ENCODE peak calls at places on chromosomes 5 and 9, in eight cellular contexts. One of them, this sample, is unnamed.

GRCh38 chr5:36691993-36692392 is 85.6 kb downstream of the SLC1A3 start:
- DNase-seq in PC-9: no peak
- DNase-seq in mammary epithelial cell: no peak
- DNase-seq in uterus: no peak
- DNase-seq in cardiac muscle cell: no peak
- DNase-seq in fibroblast of lung: no peak
- DNase-seq in foreskin keratinocyte: no peak
- DNase-seq in SJSA1: no peak
- DNase-seq in this sample: no peak

GRCh38 chr9:80866576-80867227 is 822.6 kb downstream of the TLE1 start:
- DNase-seq in uterus: no peak
- DNase-seq in foreskin keratinocyte: peak; percentile 83
- DNase-seq in cardiac muscle cell: no peak
- DNase-seq in PC-9: no peak
- DNase-seq in fibroblast of lung: no peak
- DNase-seq in SJSA1: no peak
- DNase-seq in mammary epithelial cell: peak; percentile 78
- DNase-seq in this sample: peak; percentile 46

GRCh38 chr5:136221340-136221739 is 28.4 kb upstream of the SMIM32 start:
- DNase-seq in fibroblast of lung: no peak
- DNase-seq in SJSA1: no peak
- DNase-seq in foreskin keratinocyte: no peak
- DNase-seq in cardiac muscle cell: no peak
- DNase-seq in PC-9: no peak
- DNase-seq in mammary epithelial cell: no peak
- DNase-seq in uterus: no peak
- DNase-seq in this sample: no peak

GRCh38 chr5:96781734-96782064 is 26.0 kb downstream of the ERAP1 start:
- DNase-seq in PC-9: no peak
- DNase-seq in foreskin keratinocyte: no peak
- DNase-seq in uterus: no peak
- DNase-seq in cardiac muscle cell: no peak
- DNase-seq in SJSA1: no peak
- DNase-seq in mammary epithelial cell: no peak
- DNase-seq in fibroblast of lung: no peak
- DNase-seq in this sample: no peak

GRCh38 chr5:978051-978450 is 30.6 kb upstream of the NKD2 start:
- DNase-seq in foreskin keratinocyte: no peak
- DNase-seq in fibroblast of lung: no peak
- DNase-seq in mammary epithelial cell: no peak
- DNase-seq in uterus: peak; percentile 18
- DNase-seq in cardiac muscle cell: no peak
- DNase-seq in PC-9: no peak
- DNase-seq in SJSA1: peak; percentile 50
- DNase-seq in this sample: no peak

GRCh38 chr5:91164424-91164823 is 218.7 kb downstream of the ARRDC3 start:
- DNase-seq in cardiac muscle cell: no peak
- DNase-seq in foreskin keratinocyte: no peak
- DNase-seq in PC-9: no peak
- DNase-seq in mammary epithelial cell: peak; percentile 43
- DNase-seq in fibroblast of lung: no peak
- DNase-seq in uterus: no peak
- DNase-seq in SJSA1: no peak
- DNase-seq in this sample: no peak

GRCh38 chr5:885529-885928 is 7.1 kb downstream of the BRD9 start:
- DNase-seq in fibroblast of lung: no peak
- DNase-seq in foreskin keratinocyte: no peak
- DNase-seq in SJSA1: no peak
- DNase-seq in mammary epithelial cell: no peak
- DNase-seq in PC-9: no peak
- DNase-seq in cardiac muscle cell: no peak
- DNase-seq in uterus: no peak
- DNase-seq in this sample: no peak

GRCh38 chr5:41268894-41269293 is 55.6 kb upstream of the C6 start:
- DNase-seq in fibroblast of lung: no peak
- DNase-seq in SJSA1: no peak
- DNase-seq in mammary epithelial cell: no peak
- DNase-seq in uterus: no peak
- DNase-seq in PC-9: no peak
- DNase-seq in foreskin keratinocyte: no peak
- DNase-seq in cardiac muscle cell: no peak
- DNase-seq in this sample: no peak

GRCh38 chr5:170537451-170538095 is 33.8 kb downstream of the KCNIP1 start:
- DNase-seq in cardiac muscle cell: no peak
- DNase-seq in PC-9: no peak
- DNase-seq in mammary epithelial cell: no peak
- DNase-seq in SJSA1: no peak
- DNase-seq in foreskin keratinocyte: no peak
- DNase-seq in fibroblast of lung: no peak
- DNase-seq in uterus: no peak
- DNase-seq in this sample: no peak

GRCh38 chr5:14244721-14245518 is 101.8 kb downstream of the TRIO start:
- DNase-seq in mammary epithelial cell: no peak
- DNase-seq in foreskin keratinocyte: no peak
- DNase-seq in PC-9: no peak
- DNase-seq in cardiac muscle cell: no peak
- DNase-seq in uterus: no peak
- DNase-seq in SJSA1: no peak
- DNase-seq in fibroblast of lung: peak; percentile 55
- DNase-seq in this sample: no peak

GRCh38 chr5:125269926-125270325 is 523.5 kb upstream of the ZNF608 start:
- DNase-seq in SJSA1: no peak
- DNase-seq in uterus: no peak
- DNase-seq in fibroblast of lung: no peak
- DNase-seq in PC-9: no peak
- DNase-seq in cardiac muscle cell: no peak
- DNase-seq in mammary epithelial cell: peak; percentile 22
- DNase-seq in foreskin keratinocyte: peak; percentile 22
- DNase-seq in this sample: no peak

GRCh38 chr9:78021692-78022091 is 9.9 kb downstream of the GNAQ start:
- DNase-seq in cardiac muscle cell: no peak
- DNase-seq in fibroblast of lung: no peak
- DNase-seq in PC-9: no peak
- DNase-seq in foreskin keratinocyte: no peak
- DNase-seq in uterus: no peak
- DNase-seq in SJSA1: no peak
- DNase-seq in mammary epithelial cell: no peak
- DNase-seq in this sample: no peak

GRCh38 chr5:150181766-150182545 is 7.9 kb upstream of the SLC6A7 start:
- DNase-seq in fibroblast of lung: no peak
- DNase-seq in SJSA1: no peak
- DNase-seq in foreskin keratinocyte: no peak
- DNase-seq in cardiac muscle cell: no peak
- DNase-seq in uterus: no peak
- DNase-seq in PC-9: no peak
- DNase-seq in mammary epithelial cell: no peak
- DNase-seq in this sample: no peak

GRCh38 chr9:92561374-92562329 is 25.9 kb upstream of the ECM2 start:
- DNase-seq in mammary epithelial cell: peak; percentile 55
- DNase-seq in uterus: no peak
- DNase-seq in cardiac muscle cell: no peak
- DNase-seq in PC-9: no peak
- DNase-seq in SJSA1: no peak
- DNase-seq in fibroblast of lung: peak; percentile 68
- DNase-seq in foreskin keratinocyte: peak; percentile 35
- DNase-seq in this sample: peak; percentile 20

GRCh38 chr5:167699434-167699833 is 592.0 kb upstream of the WWC1 start:
- DNase-seq in fibroblast of lung: peak; percentile 91
- DNase-seq in mammary epithelial cell: peak; percentile 99
- DNase-seq in foreskin keratinocyte: peak; percentile 100
- DNase-seq in PC-9: peak; percentile 79
- DNase-seq in SJSA1: peak; percentile 96
- DNase-seq in uterus: no peak
- DNase-seq in cardiac muscle cell: peak; percentile 74
- DNase-seq in this sample: peak; percentile 99

GRCh38 chr5:32165-32564 is 59.8 kb upstream of the PLEKHG4B start:
- DNase-seq in cardiac muscle cell: no peak
- DNase-seq in foreskin keratinocyte: no peak
- DNase-seq in uterus: no peak
- DNase-seq in fibroblast of lung: no peak
- DNase-seq in SJSA1: no peak
- DNase-seq in PC-9: no peak
- DNase-seq in mammary epithelial cell: no peak
- DNase-seq in this sample: no peak

GRCh38 chr5:58818515-58818914 is 235.6 kb downstream of the RAB3C start:
- DNase-seq in SJSA1: no peak
- DNase-seq in fibroblast of lung: no peak
- DNase-seq in cardiac muscle cell: no peak
- DNase-seq in foreskin keratinocyte: no peak
- DNase-seq in uterus: no peak
- DNase-seq in mammary epithelial cell: no peak
- DNase-seq in PC-9: no peak
- DNase-seq in this sample: no peak

GRCh38 chr9:20981486-20981885 is 50.0 kb downstream of the HACD4 start:
- DNase-seq in mammary epithelial cell: no peak
- DNase-seq in foreskin keratinocyte: peak; percentile 33
- DNase-seq in PC-9: peak; percentile 25
- DNase-seq in uterus: no peak
- DNase-seq in SJSA1: peak; percentile 64
- DNase-seq in cardiac muscle cell: no peak
- DNase-seq in fibroblast of lung: peak; percentile 88
- DNase-seq in this sample: no peak

GRCh38 chr9:123282343-123283047 is 14.1 kb upstream of the STRBP start:
- DNase-seq in PC-9: peak; percentile 66
- DNase-seq in fibroblast of lung: no peak
- DNase-seq in foreskin keratinocyte: peak; percentile 3
- DNase-seq in cardiac muscle cell: peak; percentile 35
- DNase-seq in SJSA1: no peak
- DNase-seq in uterus: peak; percentile 29
- DNase-seq in mammary epithelial cell: no peak
- DNase-seq in this sample: no peak

GRCh38 chr5:175711031-175711430 is 53.2 kb downstream of the HRH2 start:
- DNase-seq in cardiac muscle cell: no peak
- DNase-seq in fibroblast of lung: no peak
- DNase-seq in foreskin keratinocyte: no peak
- DNase-seq in uterus: no peak
- DNase-seq in mammary epithelial cell: no peak
- DNase-seq in SJSA1: peak; percentile 28
- DNase-seq in PC-9: no peak
- DNase-seq in this sample: no peak

GRCh38 chr5:139461698-139462097 is 845 bp downstream of the ECSCR start:
- DNase-seq in uterus: peak; percentile 48
- DNase-seq in fibroblast of lung: peak; percentile 42
- DNase-seq in cardiac muscle cell: no peak
- DNase-seq in SJSA1: peak; percentile 66
- DNase-seq in PC-9: no peak
- DNase-seq in foreskin keratinocyte: no peak
- DNase-seq in mammary epithelial cell: no peak
- DNase-seq in this sample: no peak
- H3K27ac ChIP-seq in uterus: peak overlapping the region; percentile 64
- H3K27ac ChIP-seq in fibroblast of lung: no peak overlapping the region
- H3K27ac ChIP-seq in cardiac muscle cell: no peak overlapping the region
- H3K27ac ChIP-seq in SJSA1: peak overlapping the region; percentile 22
- H3K27ac ChIP-seq in PC-9: no peak overlapping the region
- H3K27ac ChIP-seq in foreskin keratinocyte: no peak overlapping the region
- H3K27ac ChIP-seq in mammary epithelial cell: no peak overlapping the region
- H3K27ac ChIP-seq in this sample: no peak overlapping the region

GRCh38 chr5:53335115-53335514 is 145.3 kb upstream of the FST start:
- DNase-seq in cardiac muscle cell: peak; percentile 12
- DNase-seq in PC-9: no peak
- DNase-seq in fibroblast of lung: no peak
- DNase-seq in uterus: no peak
- DNase-seq in SJSA1: no peak
- DNase-seq in foreskin keratinocyte: peak; percentile 84
- DNase-seq in mammary epithelial cell: peak; percentile 50
- DNase-seq in this sample: no peak
- H3K27ac ChIP-seq in cardiac muscle cell: no peak overlapping the region
- H3K27ac ChIP-seq in PC-9: no peak overlapping the region
- H3K27ac ChIP-seq in fibroblast of lung: peak overlapping the region; percentile 67
- H3K27ac ChIP-seq in uterus: no peak overlapping the region
- H3K27ac ChIP-seq in SJSA1: no peak overlapping the region
- H3K27ac ChIP-seq in foreskin keratinocyte: peak overlapping the region; percentile 98
- H3K27ac ChIP-seq in mammary epithelial cell: peak overlapping the region; percentile 100
- H3K27ac ChIP-seq in this sample: peak overlapping the region; percentile 100

DNA sequence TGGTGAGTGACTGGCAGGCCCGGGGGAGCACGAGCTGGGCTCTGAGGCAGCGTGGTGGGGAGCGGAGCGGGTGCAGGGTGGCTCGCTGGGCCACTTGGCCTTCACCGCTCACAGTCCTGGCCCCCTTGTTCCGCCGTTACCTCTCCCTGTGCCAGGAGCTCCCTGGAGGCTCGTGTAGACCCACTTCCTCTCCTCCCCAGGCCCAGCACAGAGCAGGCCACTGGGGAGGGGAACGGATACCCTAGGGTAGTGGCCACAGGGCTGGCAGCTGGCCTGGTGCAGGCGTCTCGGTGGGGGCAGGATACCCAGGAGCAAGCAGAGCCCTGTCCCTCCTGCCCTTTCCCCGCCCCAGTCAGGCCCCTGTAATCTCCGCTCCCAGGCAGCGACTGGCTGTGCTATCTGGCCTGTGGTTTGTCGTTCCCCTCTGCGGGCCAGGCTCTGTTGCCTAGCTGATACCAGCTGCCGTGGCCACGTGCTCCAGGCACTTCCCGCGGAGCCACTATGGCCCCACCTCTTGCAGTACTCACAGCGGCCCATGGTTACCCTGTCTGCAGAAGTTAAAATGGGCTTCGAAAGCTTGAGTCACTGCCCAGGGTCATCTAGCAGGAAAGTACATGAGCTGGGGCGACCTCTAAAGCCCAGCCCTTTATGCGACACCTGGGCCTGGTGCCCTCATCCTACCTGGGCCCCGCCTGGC is 11.6 kb upstream of the DOLPP1 start:
- DNase-seq in fibroblast of lung: no peak
- DNase-seq in foreskin keratinocyte: no peak
- DNase-seq in cardiac muscle cell: peak; percentile 52
- DNase-seq in PC-9: no peak
- DNase-seq in uterus: no peak
- DNase-seq in SJSA1: no peak
- DNase-seq in mammary epithelial cell: no peak
- DNase-seq in this sample: no peak
- H3K27ac ChIP-seq in fibroblast of lung: no peak overlapping the region
- H3K27ac ChIP-seq in foreskin keratinocyte: no peak overlapping the region
- H3K27ac ChIP-seq in cardiac muscle cell: peak overlapping the region; percentile 72
- H3K27ac ChIP-seq in PC-9: no peak overlapping the region
- H3K27ac ChIP-seq in uterus: no peak overlapping the region
- H3K27ac ChIP-seq in SJSA1: no peak overlapping the region
- H3K27ac ChIP-seq in mammary epithelial cell: no peak overlapping the region
- H3K27ac ChIP-seq in this sample: no peak overlapping the region

DNA sequence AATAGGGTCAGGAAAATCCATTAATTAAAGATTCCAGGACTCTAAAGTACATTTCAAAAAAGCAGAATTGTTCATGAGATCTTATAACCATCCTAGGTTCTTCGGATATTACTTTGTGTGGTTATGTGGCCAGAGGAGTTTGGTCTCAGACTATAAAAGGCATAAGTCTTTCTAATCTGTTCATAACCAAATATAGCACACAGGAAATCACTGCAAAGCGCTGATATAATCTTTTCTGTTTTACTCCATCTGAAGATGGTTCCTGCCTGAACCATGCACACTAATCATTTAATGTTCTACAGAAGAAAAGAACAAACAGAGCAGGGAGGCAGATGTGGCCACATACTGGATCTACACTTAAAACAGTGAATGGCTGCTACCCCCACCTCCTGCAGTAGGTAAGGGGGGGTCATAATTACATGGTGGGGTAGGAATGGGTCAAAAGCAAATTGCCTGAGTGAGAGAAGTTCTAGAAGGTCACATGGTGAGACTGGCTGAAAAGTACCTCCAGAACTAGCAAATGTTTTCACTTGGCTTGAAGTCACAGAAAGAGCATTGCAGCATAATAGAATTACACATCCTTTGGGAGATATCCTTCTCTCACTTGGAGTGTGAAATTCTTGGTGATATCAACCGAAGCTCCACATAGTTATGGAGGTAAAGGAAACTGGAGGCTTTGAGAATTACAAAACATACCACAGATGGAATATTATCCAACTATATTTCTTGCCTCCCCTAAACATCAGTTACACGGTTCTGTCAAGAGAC is 182.7 kb downstream of the SEMA5A start:
- DNase-seq in cardiac muscle cell: no peak
- DNase-seq in PC-9: no peak
- DNase-seq in foreskin keratinocyte: no peak
- DNase-seq in SJSA1: no peak
- DNase-seq in uterus: no peak
- DNase-seq in mammary epithelial cell: no peak
- DNase-seq in fibroblast of lung: no peak
- DNase-seq in this sample: no peak
- H3K27ac ChIP-seq in cardiac muscle cell: no peak overlapping the region
- H3K27ac ChIP-seq in PC-9: no peak overlapping the region
- H3K27ac ChIP-seq in foreskin keratinocyte: no peak overlapping the region
- H3K27ac ChIP-seq in SJSA1: no peak overlapping the region
- H3K27ac ChIP-seq in uterus: no peak overlapping the region
- H3K27ac ChIP-seq in mammary epithelial cell: no peak overlapping the region
- H3K27ac ChIP-seq in fibroblast of lung: no peak overlapping the region
- H3K27ac ChIP-seq in this sample: no peak overlapping the region